ENCODE peak calls at places on chromosomes 2 and 18, in six cellular contexts. A is cardiac muscle cell, D is kidney, I is HFFc6, Q is HEK293T, M is spleen. U is an unnamed sample.

GRCh38 chr2:141923657-141924056 is 207.2 kb downstream of the LRP1B start:
- DNase-seq in A (no peak), D (no peak), I (peak), Q (no peak), M (no peak), U (no peak)

GRCh38 chr2:86787701-86788100 is 3.0 kb downstream of the CD8A start:
- DNase-seq in A (peak), D (no peak), I (no peak), Q (no peak), M (no peak), U (peak)

GRCh38 chr2:133139847-133140533 is 428.3 kb downstream of the NCKAP5 start:
- DNase-seq in A (no peak), D (no peak), I (no peak), Q (no peak), M (no peak), U (no peak)

GRCh38 chr2:125405816-125406215 is 1250.1 kb upstream of the GYPC start:
- DNase-seq in A (peak), D (no peak), I (peak), Q (no peak), M (no peak), U (no peak)

GRCh38 chr2:110702514-110702913 is 24.7 kb upstream of the BUB1 start:
- DNase-seq in A (no peak), D (no peak), I (no peak), Q (no peak), M (no peak), U (no peak)

GRCh38 chr18:49127606-49128190 is 176.9 kb upstream of the SMAD7 start:
- DNase-seq in A (peak), D (no peak), I (no peak), Q (no peak), M (no peak), U (no peak)

GRCh38 chr2:204170419-204170818 is 233.9 kb downstream of the ICOS start:
- DNase-seq in A (no peak), D (no peak), I (no peak), Q (no peak), M (no peak), U (no peak)

GRCh38 chr2:231359948-231360347 is 35.6 kb upstream of the B3GNT7 start:
- DNase-seq in A (no peak), D (peak), I (no peak), Q (no peak), M (no peak), U (no peak)

U was measured in NCI-H1105 treated with DMSO at 0.1 percent for 48 hours.